ENCODE peak calls at places on chromosomes 6 and 20, in eight cellular contexts. G, U, Q, I, R, K, N and M are unnamed samples.

GRCh38 chr6:140043357-140043756 is 668.9 kb upstream of the CITED2 start:
- DNase-seq in G (no peak), U (no peak), Q (peak), I (peak), R (no peak), K (no peak), N (no peak), M (peak)

GRCh38 chr20:36591854-36592641 is 13.5 kb upstream of the RAB5IF start:
- DNase-seq in G (no peak), U (peak), Q (peak), I (peak), R (peak), K (no peak), N (no peak), M (no peak)

GRCh38 chr20:37526238-37526838 is 1.3 kb downstream of the BLCAP start:
- DNase-seq in G (no peak), U (no peak), Q (no peak), I (peak), R (no peak), K (no peak), N (peak), M (peak)

GRCh38 chr20:24684954-24685691 is 215.7 kb downstream of the SYNDIG1 start:
- DNase-seq in G (no peak), U (no peak), Q (no peak), I (no peak), R (no peak), K (peak), N (peak), M (no peak)

GRCh38 chr6:18216411-18216810 is 47.9 kb downstream of the DEK start:
- DNase-seq in G (no peak), U (no peak), Q (peak), I (peak), R (no peak), K (no peak), N (no peak), M (peak)

GRCh38 chr20:9958693-9959092 is 76.1 kb upstream of the ANKEF1 start:
- DNase-seq in G (no peak), U (no peak), Q (no peak), I (no peak), R (no peak), K (no peak), N (no peak), M (no peak)

GRCh38 chr6:150664091-150664490 is 64.4 kb downstream of the PLEKHG1 start:
- DNase-seq in G (no peak), U (no peak), Q (no peak), I (no peak), R (no peak), K (no peak), N (no peak), M (no peak)

GRCh38 chr6:29141606-29142005 is 29.1 kb upstream of the OR2J2 start:
- DNase-seq in G (no peak), U (no peak), Q (no peak), I (no peak), R (no peak), K (no peak), N (no peak), M (no peak)

GRCh38 chr6:18215436-18215835 is 48.9 kb downstream of the DEK start:
- DNase-seq in G (no peak), U (no peak), Q (no peak), I (no peak), R (no peak), K (no peak), N (no peak), M (no peak)

GRCh38 chr6:8065519-8065911 is 1.3 kb upstream of the BLOC1S5 start:
- DNase-seq in G (no peak), U (peak), Q (no peak), I (no peak), R (no peak), K (no peak), N (no peak), M (no peak)

GRCh38 chr20:41447026-41447425 is 80.4 kb upstream of the EMILIN3 start:
- DNase-seq in G (no peak), U (no peak), Q (no peak), I (no peak), R (no peak), K (no peak), N (no peak), M (no peak)

GRCh38 chr20:45407067-45407745 is 883 bp upstream of the DBNDD2 start:
- DNase-seq in G (no peak), U (peak), Q (peak), I (peak), R (peak), K (no peak), N (peak), M (no peak)

GRCh38 chr6:153210083-153210482 is 79.0 kb upstream of the RGS17 start:
- DNase-seq in G (no peak), U (no peak), Q (peak), I (peak), R (no peak), K (no peak), N (no peak), M (peak)

GRCh38 chr6:21595265-21595950 is 1.9 kb downstream of the SOX4 start:
- DNase-seq in G (no peak), U (peak), Q (no peak), I (peak), R (no peak), K (no peak), N (peak), M (peak)

GRCh38 chr20:63494084-63494419 is 4.8 kb downstream of the EEF1A2 start:
- DNase-seq in G (no peak), U (no peak), Q (no peak), I (no peak), R (no peak), K (no peak), N (no peak), M (no peak)

GRCh38 chr6:29680416-29680815 is 536 bp downstream of the ZFP57 start:
- DNase-seq in G (no peak), U (peak), Q (no peak), I (no peak), R (no peak), K (no peak), N (no peak), M (no peak)

GRCh38 chr6:20001286-20001685 is 164.1 kb downstream of the ID4 start:
- DNase-seq in G (no peak), U (no peak), Q (no peak), I (no peak), R (no peak), K (no peak), N (no peak), M (no peak)

GRCh38 chr20:14341782-14342181 is 4.4 kb upstream of the FLRT3 start:
- DNase-seq in G (no peak), U (no peak), Q (peak), I (peak), R (no peak), K (no peak), N (no peak), M (no peak)

GRCh38 chr6:30411515-30412207 is 66.7 kb downstream of the RPP21 start:
- DNase-seq in G (peak), U (peak), Q (peak), I (peak), R (no peak), K (no peak), N (no peak), M (peak)

GRCh38 chr6:12419626-12420272 is 129.6 kb downstream of the EDN1 start:
- DNase-seq in G (no peak), U (no peak), Q (no peak), I (no peak), R (no peak), K (no peak), N (no peak), M (no peak)

GRCh38 chr20:39885975-39886649 is 802.9 kb downstream of the MAFB start:
- DNase-seq in G (no peak), U (peak), Q (peak), I (peak), R (no peak), K (peak), N (peak), M (peak)

GRCh38 chr6:155224031-155224451 is 39.8 kb upstream of the CLDN20 start:
- DNase-seq in G (no peak), U (peak), Q (peak), I (peak), R (no peak), K (no peak), N (no peak), M (peak)

GRCh38 chr6:97790926-97791590 is 508.0 kb upstream of the MMS22L start:
- DNase-seq in G (no peak), U (no peak), Q (no peak), I (no peak), R (no peak), K (no peak), N (no peak), M (peak)

GRCh38 chr20:32465092-32465900 is 107.2 kb downstream of the ASXL1 start:
- DNase-seq in G (no peak), U (no peak), Q (peak), I (peak), R (no peak), K (no peak), N (no peak), M (peak)

GRCh38 chr6:85449818-85450577 is at the start of gene NT5E:
- DNase-seq in G (no peak), U (peak), Q (peak), I (peak), R (peak), K (peak), N (peak), M (no peak)

GRCh38 chr20:38032585-38033329 is 499 bp downstream of the TTI1 start:
- DNase-seq in G (no peak), U (peak), Q (no peak), I (peak), R (no peak), K (no peak), N (no peak), M (no peak)

GRCh38 chr6:14661188-14661587 is 543.6 kb downstream of the CD83 start:
- DNase-seq in G (no peak), U (peak), Q (peak), I (no peak), R (no peak), K (no peak), N (no peak), M (no peak)

GRCh38 chr6:169288591-169288990 is 34.9 kb upstream of the THBS2 start:
- DNase-seq in G (no peak), U (no peak), Q (peak), I (peak), R (no peak), K (no peak), N (peak), M (peak)

GRCh38 chr6:3956054-3956453 is 106.9 kb downstream of the FAM50B start:
- DNase-seq in G (no peak), U (no peak), Q (no peak), I (no peak), R (no peak), K (no peak), N (no peak), M (no peak)

GRCh38 chr6:165702669-165703068 is 39.6 kb upstream of the PDE10A start:
- DNase-seq in G (no peak), U (no peak), Q (no peak), I (no peak), R (no peak), K (no peak), N (no peak), M (no peak)

GRCh38 chr20:44215125-44215524 is 4.6 kb upstream of the OSER1 start:
- DNase-seq in G (peak), U (peak), Q (peak), I (peak), R (peak), K (no peak), N (peak), M (peak)

GRCh38 chr6:42012501-42013133 is 37.7 kb upstream of the TAF8 start:
- DNase-seq in G (no peak), U (no peak), Q (no peak), I (no peak), R (no peak), K (no peak), N (no peak), M (no peak)

GRCh38 chr6:166736606-166737005 is 109.6 kb upstream of the RPS6KA2 start:
- DNase-seq in G (no peak), U (no peak), Q (peak), I (peak), R (no peak), K (peak), N (no peak), M (peak)

GRCh38 chr20:33490934-33491656 is 1.2 kb downstream of the CBFA2T2 start:
- DNase-seq in G (no peak), U (no peak), Q (no peak), I (no peak), R (no peak), K (no peak), N (no peak), M (no peak)

GRCh38 chr6:42176981-42177380 is 3.8 kb downstream of the GUCA1A start:
- DNase-seq in G (no peak), U (no peak), Q (no peak), I (no peak), R (no peak), K (no peak), N (no peak), M (no peak)

GRCh38 chr6:7979831-7980230 is 69.2 kb upstream of the TXNDC5 start:
- DNase-seq in G (no peak), U (no peak), Q (no peak), I (no peak), R (no peak), K (no peak), N (no peak), M (no peak)

GRCh38 chr6:100099189-100100074 is 105.4 kb upstream of the MCHR2 start:
- DNase-seq in G (no peak), U (no peak), Q (peak), I (peak), R (no peak), K (no peak), N (no peak), M (no peak)

GRCh38 chr6:84456803-84457202 is 229.4 kb upstream of the CEP162 start:
- DNase-seq in G (no peak), U (no peak), Q (no peak), I (no peak), R (no peak), K (no peak), N (no peak), M (no peak)